ENCODE peak calls at places on chromosomes 6 and 20, in six cellular contexts. F is AG04450; W is stomach; S is cardiac fibroblast; K is activated CD4-positive, alpha-beta T cell treated with anti-CD3 and anti-CD28 coated beads, Interleukin-2, amount 50 U/mL, for 48 hours; E is stimulated activated CD4-positive, alpha-beta T cell treated with anti-CD3 and anti-CD28 coated beads, TNF-alpha, amount 100 ng/mL, for 48 hours. Q is an unnamed sample.

GRCh38 chr6:14925627-14926026 is 320.2 kb upstream of the JARID2 start:
- DNase-seq in F (peak), E (no peak), W (no peak), S (peak), K (no peak), Q (peak)

GRCh38 chr6:101537917-101538316 is 144.4 kb downstream of the GRIK2 start:
- DNase-seq in E (no peak), S (no peak), F (no peak), K (no peak), W (no peak), Q (no peak)

GRCh38 chr6:89375902-89376301 is 23.4 kb upstream of the UBE2J1 start:
- DNase-seq in E (no peak), S (no peak), W (no peak), F (no peak), K (no peak), Q (no peak)

GRCh38 chr6:44245912-44246662 is 814 bp upstream of the HSP90AB1 start:
- DNase-seq in K (peak), F (peak), S (peak), E (peak), W (peak), Q (peak)

GRCh38 chr20:44030394-44030793 is 115.7 kb downstream of the TOX2 start:
- DNase-seq in W (peak), F (no peak), S (no peak), E (no peak), K (no peak), Q (no peak)

GRCh38 chr6:170575250-170575649 is 9.2 kb downstream of the PDCD2 start:
- DNase-seq in S (peak), F (no peak), K (no peak), W (no peak), E (no peak), Q (peak)

GRCh38 chr6:108727966-108728730 is 120.1 kb upstream of the ARMC2 start:
- DNase-seq in K (no peak), E (no peak), F (no peak), S (no peak), W (no peak), Q (no peak)

GRCh38 chr6:38482466-38482865 is 157.3 kb downstream of the BTBD9 start:
- DNase-seq in F (no peak), W (no peak), S (no peak), K (no peak), E (no peak), Q (peak)

GRCh38 chr6:139277161-139277560 is 14.6 kb downstream of the TXLNB start:
- DNase-seq in F (no peak), S (peak), W (no peak), E (no peak), K (no peak), Q (no peak)

GRCh38 chr6:111841822-111842221 is 31.4 kb downstream of the FYN start:
- DNase-seq in K (peak), F (no peak), W (peak), S (peak), E (no peak), Q (peak)

GRCh38 chr6:89048286-89048923 is 32.1 kb upstream of the PNRC1 start:
- DNase-seq in K (no peak), W (no peak), F (no peak), S (no peak), E (no peak), Q (no peak)

GRCh38 chr20:25750765-25751696 is 54.4 kb upstream of the ZNF337 start:
- DNase-seq in S (peak), W (peak), E (peak), K (peak), F (no peak), Q (peak)

GRCh38 chr6:1704711-1705110 is 95.0 kb downstream of the FOXC1 start:
- DNase-seq in E (no peak), K (no peak), W (no peak), S (no peak), F (no peak), Q (no peak)

GRCh38 chr6:125294925-125295324 is 6.8 kb downstream of the HDDC2 start:
- DNase-seq in S (no peak), F (no peak), E (no peak), K (no peak), W (peak), Q (no peak)

GRCh38 chr6:112690497-112691202 is 343.5 kb downstream of the RFPL4B start:
- DNase-seq in E (no peak), F (no peak), S (peak), W (no peak), K (no peak), Q (no peak)

GRCh38 chr6:163243691-163244505 is 170.6 kb upstream of the QKI start:
- DNase-seq in E (no peak), F (no peak), W (no peak), K (no peak), S (no peak), Q (no peak)

GRCh38 chr20:3678893-3679720 is 2.7 kb downstream of the ADAM33 start:
- DNase-seq in S (no peak), F (no peak), W (no peak), K (no peak), E (no peak), Q (no peak)

Q was measured in brain microvascular endothelial cell.